ENCODE peak calls at places on chromosomes 5 and 9, in ten cellular contexts. F is upper lobe of left lung, U is ovary, R is nephron progenitor cell, O is transverse colon, Y is brain microvascular endothelial cell, Q is cardiac fibroblast, E is OCI-LY7, H is A549, W is mucosa of descending colon. T is an unnamed sample.
A peak's percentile ranks its signal among the peaks of the same experiment; 100 is the strongest.

GRCh38 chr5:52692039-52692438 is 95.7 kb upstream of the ITGA1 start:
- DNase-seq in F (no peak), U (no peak), R (no peak), O (no peak), Y (peak; percentile 79), Q (peak; percentile 54), E (no peak), H (no peak), W (no peak), T (no peak)

GRCh38 chr5:126938461-126938860 is 91.9 kb downstream of the MARCHF3 start:
- DNase-seq in F (no peak), U (no peak), R (no peak), O (no peak), Y (peak; percentile 31), Q (peak; percentile 90), E (no peak), H (no peak), W (no peak), T (no peak)

GRCh38 chr9:96413312-96414221 is 4.6 kb downstream of the ZNF367 start:
- DNase-seq in F (no peak), U (no peak), R (no peak), O (peak; percentile 27), Y (no peak), Q (no peak), E (peak; percentile 81), H (no peak), W (peak; percentile 46), T (no peak)

GRCh38 chr5:174528821-174529544 is 195.4 kb upstream of the MSX2 start:
- DNase-seq in F (no peak), U (no peak), R (no peak), O (no peak), Y (no peak), Q (no peak), E (no peak), H (no peak), W (no peak), T (no peak)

GRCh38 chr5:176863041-176863764 is 35.9 kb downstream of the HK3 start:
- DNase-seq in F (no peak), U (no peak), R (no peak), O (no peak), Y (no peak), Q (no peak), E (peak; percentile 30), H (no peak), W (no peak), T (no peak)

GRCh38 chr9:75200892-75201470 is 112.7 kb downstream of the OSTF1 start:
- DNase-seq in F (no peak), U (no peak), R (peak; percentile 34), O (no peak), Y (peak; percentile 25), Q (peak; percentile 74), E (peak; percentile 55), H (peak; percentile 61), W (peak; percentile 57), T (no peak)

GRCh38 chr9:136667217-136667939 is 4.7 kb downstream of the EGFL7 start:
- DNase-seq in F (peak; percentile 68), U (no peak), R (peak; percentile 52), O (no peak), Y (no peak), Q (no peak), E (no peak), H (no peak), W (no peak), T (no peak)

GRCh38 chr9:36864491-36865410 is 169.3 kb downstream of the PAX5 start:
- DNase-seq in F (peak; percentile 72), U (no peak), R (peak; percentile 58), O (no peak), Y (no peak), Q (no peak), E (peak; percentile 81), H (no peak), W (no peak), T (no peak)

GRCh38 chr9:16309350-16310271 is 560.9 kb downstream of the BNC2 start:
- DNase-seq in F (peak; percentile 58), U (peak; percentile 93), R (no peak), O (peak; percentile 17), Y (no peak), Q (no peak), E (no peak), H (no peak), W (peak; percentile 28), T (no peak)

DNA sequence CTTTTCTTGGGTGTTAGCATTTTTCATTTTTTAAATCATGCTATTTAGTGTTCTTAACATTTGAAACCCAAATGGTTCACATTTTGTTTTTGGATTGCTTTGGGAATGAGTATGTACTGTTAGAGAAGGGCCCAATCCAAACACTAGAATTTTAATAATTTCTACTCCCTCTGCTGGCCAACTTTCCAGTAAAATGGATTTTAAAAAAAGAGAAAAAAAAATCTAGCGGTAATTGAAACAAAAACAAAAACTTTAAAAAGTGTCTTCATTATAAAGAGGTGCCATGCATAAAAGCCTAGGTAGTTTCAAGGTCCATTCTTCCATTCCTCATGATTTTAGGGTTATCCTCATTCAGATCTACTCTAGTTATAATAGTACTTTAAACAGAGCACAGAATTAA is 32.1 kb upstream of the RICTOR start:
- DNase-seq in F (no peak), U (no peak), R (no peak), O (no peak), Y (no peak), Q (peak; percentile 54), E (no peak), H (peak; percentile 43), W (no peak), T (no peak)
- TF ChIP-seq CTCF in F (no peak), U (no peak), R (peak; percentile 9), O (peak; percentile 18), Y (peak; percentile 22), Q (peak; percentile 39), E (peak; percentile 55), H (peak; percentile 69), W (no peak), T (peak; percentile 30)

DNA sequence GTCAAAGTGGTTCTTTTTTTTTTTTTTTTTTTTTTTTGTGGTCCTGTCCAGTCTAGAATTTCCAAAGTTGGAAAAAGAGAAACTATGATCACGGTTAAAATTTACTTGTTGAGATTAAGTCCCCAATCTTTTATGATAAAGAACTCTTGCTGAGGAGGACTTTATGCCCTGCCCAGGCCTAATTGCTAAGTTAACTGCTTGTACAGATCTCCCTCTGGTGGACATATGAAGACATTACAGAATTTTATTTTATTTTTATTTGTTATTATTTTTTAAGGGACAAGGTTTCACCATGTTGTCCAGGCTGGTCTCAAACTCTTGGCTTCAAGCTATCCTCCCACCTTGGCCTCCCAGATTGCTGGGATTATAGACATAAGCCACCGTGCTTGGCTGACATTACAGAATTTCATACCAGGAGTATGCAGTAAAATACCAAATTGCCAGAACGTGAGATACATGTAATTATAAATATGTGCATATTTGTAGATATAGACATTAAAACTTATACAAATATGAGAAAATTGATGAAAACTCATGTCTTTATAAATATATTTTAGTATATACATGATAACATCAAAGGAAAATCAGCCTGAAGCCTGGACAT is 91.2 kb downstream of the RFK start:
- DNase-seq in F (no peak), U (no peak), R (no peak), O (no peak), Y (peak; percentile 6), Q (peak; percentile 77), E (peak; percentile 70), H (peak; percentile 70), W (no peak), T (no peak)
- TF ChIP-seq CTCF in F (peak; percentile 57), U (peak; percentile 82), R (peak; percentile 74), O (peak; percentile 74), Y (peak; percentile 56), Q (peak; percentile 52), E (peak; percentile 83), H (peak; percentile 81), W (peak; percentile 21), T (peak; percentile 84)

DNA sequence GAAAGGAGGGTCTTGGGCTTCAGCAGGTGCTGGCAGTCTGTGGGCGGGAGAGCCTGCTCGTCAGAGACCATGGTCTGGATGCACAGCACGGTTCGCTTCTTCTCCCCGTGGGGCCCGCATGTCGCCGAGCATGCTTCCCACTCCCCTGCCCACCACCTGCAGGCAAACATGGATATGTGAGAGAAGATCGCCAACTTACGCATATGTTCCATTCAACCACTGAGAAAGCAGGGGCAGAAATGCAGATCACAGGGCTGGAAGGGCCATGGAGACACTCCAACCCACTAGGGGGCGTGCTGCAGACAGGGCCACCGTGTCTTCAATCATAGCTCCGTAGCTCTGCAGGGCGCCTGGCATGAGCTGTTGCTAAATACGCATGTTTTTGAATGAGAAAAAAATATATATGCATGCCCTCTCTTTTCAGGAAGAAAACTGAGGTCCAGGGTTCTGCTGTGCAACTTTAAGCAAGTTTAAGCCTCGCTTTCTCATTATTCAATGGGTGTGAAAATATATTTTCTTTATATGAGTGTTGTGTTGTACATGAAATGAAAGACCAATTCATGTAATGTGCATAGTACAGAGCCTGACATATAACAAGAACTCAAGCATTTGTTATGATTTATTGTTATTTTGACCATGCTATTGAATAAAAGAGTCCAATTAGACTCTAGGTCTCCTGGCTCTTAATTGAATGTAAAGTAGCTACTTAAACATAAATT is 148.0 kb downstream of the TARS1 start:
- DNase-seq in F (peak; percentile 49), U (no peak), R (peak; percentile 40), O (peak; percentile 22), Y (no peak), Q (no peak), E (peak; percentile 27), H (peak; percentile 56), W (peak; percentile 47), T (peak; percentile 11)
- TF ChIP-seq CTCF in F (no peak), U (no peak), R (peak; percentile 59), O (peak; percentile 23), Y (peak; percentile 71), Q (peak; percentile 34), E (peak; percentile 79), H (peak; percentile 40), W (no peak), T (peak; percentile 61)

GRCh38 chr5:179495906-179496455 is 54.4 kb upstream of the RUFY1 start:
- DNase-seq in F (no peak), U (no peak), R (no peak), O (no peak), Y (no peak), Q (no peak), E (no peak), H (peak; percentile 21), W (no peak), T (no peak)
- TF ChIP-seq CTCF in F (no peak), U (no peak), R (no peak), O (no peak), Y (no peak), Q (no peak), E (peak; percentile 33), H (peak; percentile 13), W (no peak), T (no peak)

GRCh38 chr9:5869315-5870019 is 21.2 kb upstream of the MLANA start:
- DNase-seq in F (no peak), U (no peak), R (no peak), O (no peak), Y (no peak), Q (peak; percentile 17), E (peak; percentile 46), H (peak; percentile 53), W (peak; percentile 27), T (no peak)
- TF ChIP-seq CTCF in F (no peak), U (no peak), R (no peak), O (no peak), Y (peak; percentile 63), Q (peak; percentile 43), E (peak; percentile 83), H (peak; percentile 12), W (peak; percentile 9), T (peak; percentile 37)

T was measured in progenitor cell of endocrine pancreas.